ENCODE peak calls at places on chromosome 4, in six cellular contexts. H is activated effector memory CD4-positive, alpha-beta T cell treated with Interleukin-2 at 50 U/mL for 16 hours; I is heart left ventricle; U is adipocyte; Y is bronchial epithelial cell; D is MCF 10A. G is an unnamed sample.

GRCh38 chr4:73430188-73430587 is 5.8 kb upstream of the AFP start:
- DNase-seq in Y (no peak), I (no peak), D (no peak), U (no peak), H (no peak), G (no peak)

GRCh38 chr4:139913995-139914394 is 240.0 kb downstream of the MAML3 start:
- DNase-seq in Y (no peak), D (no peak), U (peak; percentile 81), I (no peak), H (no peak), G (no peak)

GRCh38 chr4:56544573-56545131 is 39.1 kb downstream of the ARL9 start:
- DNase-seq in U (peak; percentile 92), I (peak; percentile 85), Y (peak; percentile 67), H (peak; percentile 78), D (peak; percentile 77), G (peak; percentile 93)

GRCh38 chr4:55312491-55313101 is 33.4 kb upstream of the SRD5A3 start:
- DNase-seq in H (no peak), U (peak; percentile 74), I (peak; percentile 48), D (peak; percentile 65), Y (peak; percentile 59), G (no peak)

GRCh38 chr4:93740890-93741289 is 87.7 kb upstream of the ATOH1 start:
- DNase-seq in I (no peak), Y (no peak), H (no peak), U (no peak), D (no peak), G (no peak)

GRCh38 chr4:123408471-123409084 is 12.0 kb downstream of the SPRY1 start:
- DNase-seq in I (no peak), U (no peak), Y (no peak), H (no peak), D (no peak), G (no peak)

GRCh38 chr4:41927761-41928499 is 7.3 kb upstream of the TMEM33 start:
- DNase-seq in Y (no peak), D (peak; percentile 25), U (no peak), I (no peak), H (no peak), G (no peak)

GRCh38 chr4:163600731-163601130 is 106.2 kb downstream of the TMA16 start:
- DNase-seq in I (no peak), H (no peak), Y (no peak), U (no peak), D (no peak), G (peak; percentile 55)

GRCh38 chr4:150598906-150599305 is 17.0 kb downstream of the MAB21L2 start:
- DNase-seq in D (no peak), U (peak; percentile 76), H (no peak), Y (no peak), I (no peak), G (no peak)

GRCh38 chr4:142272452-142272851 is 573.6 kb downstream of the INPP4B start:
- DNase-seq in U (no peak), D (no peak), H (no peak), I (no peak), Y (peak; percentile 73), G (no peak)

GRCh38 chr4:61462451-61463326 is 262.6 kb downstream of the ADGRL3 start:
- DNase-seq in U (peak; percentile 34), H (no peak), I (no peak), D (peak; percentile 89), Y (peak; percentile 95), G (no peak)

GRCh38 chr4:1241936-1242505 is 6.9 kb downstream of the CTBP1 start:
- DNase-seq in I (no peak), Y (no peak), U (no peak), D (no peak), H (no peak), G (no peak)

GRCh38 chr4:8725845-8726244 is 133.3 kb downstream of the CPZ start:
- DNase-seq in U (no peak), Y (no peak), H (no peak), I (no peak), D (no peak), G (no peak)

GRCh38 chr4:121096629-121097028 is 24.3 kb upstream of the NDNF start:
- DNase-seq in Y (peak; percentile 51), U (peak; percentile 88), I (no peak), H (no peak), D (peak; percentile 36), G (no peak)

GRCh38 chr4:2135083-2135482 is 76.0 kb downstream of the NAT8L start:
- DNase-seq in I (no peak), U (peak; percentile 13), D (peak; percentile 21), Y (no peak), H (no peak), G (no peak)

GRCh38 chr4:173522160-173522873 is 7.7 kb downstream of the HAND2 start:
- DNase-seq in H (no peak), U (peak; percentile 98), D (no peak), I (peak; percentile 94), Y (no peak), G (no peak)

GRCh38 chr4:136742330-136742729 is 790.0 kb downstream of the PCDH18 start:
- DNase-seq in Y (no peak), U (peak; percentile 62), I (no peak), D (peak; percentile 23), H (no peak), G (no peak)

GRCh38 chr4:106329027-106329618 is 12.8 kb downstream of the AIMP1 start:
- DNase-seq in D (peak; percentile 33), H (no peak), I (no peak), U (peak; percentile 58), Y (peak; percentile 56), G (peak; percentile 25)

GRCh38 chr4:140567722-140568121 is 1.0 kb downstream of the UCP1 start:
- DNase-seq in Y (peak; percentile 21), H (no peak), U (peak; percentile 21), D (no peak), I (no peak), G (peak; percentile 40)

GRCh38 chr4:182533948-182534347 is 290.7 kb downstream of the TENM3 start:
- DNase-seq in I (no peak), H (no peak), Y (peak; percentile 88), U (peak; percentile 43), D (peak; percentile 31), G (no peak)

GRCh38 chr4:3461515-3462291 is 1.4 kb upstream of the DOK7 start:
- DNase-seq in D (peak; percentile 91), Y (peak; percentile 57), I (peak; percentile 86), H (no peak), U (no peak), G (no peak)

GRCh38 chr4:129550281-129550785 is 454.4 kb downstream of the C4orf33 start:
- DNase-seq in Y (no peak), U (no peak), D (no peak), I (no peak), H (no peak), G (no peak)

GRCh38 chr4:143356493-143356892 is 19.8 kb downstream of the GAB1 start:
- DNase-seq in D (peak; percentile 76), Y (peak; percentile 89), H (no peak), I (no peak), U (no peak), G (no peak)

G was measured in NCI-H526 treated with DMSO at 0.1 percent for 48 hours.